ENCODE peak calls at places on chromosomes 12 and 14, in four cellular contexts. V is upper lobe of left lung, H is endothelial cell of umbilical vein, T is uterus. Q is an unnamed sample.

GRCh38 chr12:50224026-50224692 is 57.0 kb upstream of the CERS5 start:
- DNase-seq in V (no peak), H (peak; percentile 87), T (no peak), Q (no peak)

GRCh38 chr12:14545144-14546124 is 22.2 kb downstream of the PLBD1 start:
- DNase-seq in H (no peak), T (no peak), V (no peak), Q (no peak)

GRCh38 chr14:95437715-95438114 is 78.7 kb downstream of the SYNE3 start:
- DNase-seq in T (no peak), V (no peak), H (no peak), Q (no peak)

GRCh38 chr14:54893151-54893760 is 9.4 kb downstream of the GCH1 start:
- DNase-seq in T (no peak), H (peak; percentile 77), V (no peak), Q (no peak)

GRCh38 chr14:68396411-68396930 is 396.4 kb downstream of the ZFP36L1 start:
- DNase-seq in T (no peak), V (no peak), H (no peak), Q (no peak)

GRCh38 chr14:36214476-36215216 is 38.1 kb upstream of the PTCSC3 start:
- DNase-seq in T (no peak), H (no peak), V (no peak), Q (no peak)

GRCh38 chr12:118641249-118641648 is 264.9 kb downstream of the SUDS3 start:
- DNase-seq in V (no peak), T (no peak), H (no peak), Q (no peak)

GRCh38 chr14:105993814-105994213 is 467.4 kb downstream of the TMEM121 start:
- DNase-seq in T (no peak), V (peak; percentile 13), H (no peak), Q (no peak)

GRCh38 chr12:15899282-15899870 is 11.8 kb upstream of the DERA start:
- DNase-seq in H (peak; percentile 54), T (no peak), V (no peak), Q (no peak)

GRCh38 chr14:21102472-21103164 is 1.8 kb downstream of the TMEM253 start:
- DNase-seq in V (no peak), H (no peak), T (no peak), Q (peak; percentile 66)

GRCh38 chr14:68148276-68148675 is 328.7 kb downstream of the RAD51B start:
- DNase-seq in V (no peak), T (no peak), H (no peak), Q (no peak)

GRCh38 chr14:60102389-60102788 is 10.7 kb downstream of the PCNX4 start:
- DNase-seq in T (no peak), H (no peak), V (no peak), Q (no peak)

DNA sequence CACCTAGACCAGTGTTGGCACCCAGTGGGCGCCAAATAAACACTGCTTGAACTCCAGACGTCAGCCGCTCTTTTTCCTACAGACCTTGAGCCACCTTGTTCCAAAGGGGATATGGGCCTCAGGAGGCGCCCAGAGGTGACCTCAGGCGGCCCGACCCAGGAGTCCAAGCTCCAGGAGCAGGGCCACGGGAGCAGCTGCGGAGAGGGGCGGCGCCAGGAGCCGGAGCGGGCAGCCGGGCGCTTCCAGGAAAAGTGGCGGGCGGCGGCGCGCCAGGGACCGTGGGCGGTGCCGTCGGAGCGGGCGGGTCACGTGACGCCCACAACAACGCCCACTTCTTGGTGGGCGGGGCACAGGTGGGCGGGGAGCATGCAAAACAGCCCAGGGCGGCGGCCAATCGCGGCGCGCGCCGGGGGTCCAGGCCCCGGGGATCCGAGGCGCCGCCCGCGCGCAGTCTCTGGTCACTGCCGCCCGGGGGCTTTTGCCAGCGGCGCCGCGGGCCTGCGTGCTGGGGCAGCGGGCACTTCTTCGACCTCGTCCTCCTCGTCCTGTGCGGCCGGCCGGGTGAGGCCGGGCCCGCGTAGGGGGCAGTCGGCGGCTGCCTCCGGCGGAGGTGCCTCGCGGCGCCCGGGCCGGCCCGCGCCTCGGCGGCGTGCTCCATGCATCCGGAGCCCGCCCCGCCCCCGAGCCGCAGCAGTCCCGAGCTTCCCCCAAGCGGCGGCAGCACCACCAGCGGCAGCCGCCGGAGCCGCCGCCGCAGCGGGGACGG is at the start of gene ORAI1:
- DNase-seq in T (peak; percentile 96), V (peak; percentile 100), H (peak; percentile 94), Q (peak; percentile 97)
- TF ChIP-seq POLR2A in T (peak; percentile 89), V (no peak), H (peak; percentile 92), Q (no peak)

GRCh38 chr12:5909560-5909959 is 35.5 kb downstream of the ANO2 start:
- DNase-seq in V (no peak), H (no peak), T (no peak), Q (no peak)
- H3K4me3 ChIP-seq in V (no peak overlapping the region), H (no peak overlapping the region), T (no peak overlapping the region), Q (no peak overlapping the region)

DNA sequence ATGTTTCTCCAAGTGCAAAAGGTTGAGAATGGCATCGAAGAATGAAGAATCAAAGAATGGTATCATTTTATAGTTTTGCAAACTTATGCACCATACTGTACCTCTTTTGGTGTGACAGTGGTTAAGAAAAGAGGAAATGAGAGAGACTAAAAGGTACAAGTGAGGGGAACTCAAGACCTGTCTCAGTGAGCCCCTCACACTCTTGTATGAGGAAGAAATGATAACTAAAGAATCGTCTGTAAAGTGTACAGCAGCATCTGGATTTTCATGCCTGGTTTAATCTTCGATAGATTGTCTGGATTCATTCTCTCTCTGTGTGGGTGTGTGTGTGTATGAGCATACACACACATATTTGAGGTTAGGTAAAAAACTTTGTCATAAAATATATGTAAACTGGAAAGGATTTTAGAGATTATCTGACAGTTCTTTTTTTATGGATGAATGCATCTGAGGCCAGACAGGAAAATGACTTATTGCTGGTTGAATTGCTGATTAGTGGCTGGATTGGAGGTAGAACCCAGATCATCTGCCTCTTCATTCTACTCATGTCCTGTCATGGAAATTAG is 15.9 kb upstream of the SLC38A2 start:
- DNase-seq in T (no peak), H (peak; percentile 20), V (no peak), Q (no peak)
- H3K4me1 ChIP-seq in T (peaks cover 20% of the 10 kb centered on the region), H (peaks cover 65% of the 10 kb centered on the region), V (peaks cover 54% of the 10 kb centered on the region), Q (peaks cover 88% of the 10 kb centered on the region)

GRCh38 chr12:121806556-121807308 is 2.9 kb downstream of the SETD1B start:
- DNase-seq in V (no peak), H (no peak), T (peak; percentile 17), Q (no peak)
- TF ChIP-seq POLR2A in V (no peak), H (no peak), T (no peak), Q (no peak)

DNA sequence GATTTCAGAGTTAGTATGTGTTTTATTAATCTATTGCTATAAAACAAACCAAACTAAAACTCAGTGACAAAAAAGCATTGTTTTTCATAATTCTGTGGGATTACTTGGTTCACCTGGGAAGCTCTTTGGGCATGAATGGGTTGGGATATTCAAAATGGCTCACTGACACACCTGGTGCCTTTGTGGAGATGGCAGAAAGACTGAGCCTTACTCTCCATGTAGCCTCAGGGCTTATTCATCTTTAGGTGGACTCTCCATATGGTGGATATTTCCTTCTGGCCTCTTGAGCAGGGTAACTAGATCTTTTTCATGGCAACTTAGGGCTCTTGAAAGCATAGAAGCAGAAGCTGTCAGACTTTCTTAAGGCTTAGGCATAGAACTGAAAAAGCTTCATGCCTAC is 1102.8 kb upstream of the SEL1L start:
- DNase-seq in T (no peak), H (no peak), V (no peak), Q (no peak)
- H3K4me3 ChIP-seq in T (no peak overlapping the region), H (no peak overlapping the region), V (no peak overlapping the region), Q (no peak overlapping the region)

DNA sequence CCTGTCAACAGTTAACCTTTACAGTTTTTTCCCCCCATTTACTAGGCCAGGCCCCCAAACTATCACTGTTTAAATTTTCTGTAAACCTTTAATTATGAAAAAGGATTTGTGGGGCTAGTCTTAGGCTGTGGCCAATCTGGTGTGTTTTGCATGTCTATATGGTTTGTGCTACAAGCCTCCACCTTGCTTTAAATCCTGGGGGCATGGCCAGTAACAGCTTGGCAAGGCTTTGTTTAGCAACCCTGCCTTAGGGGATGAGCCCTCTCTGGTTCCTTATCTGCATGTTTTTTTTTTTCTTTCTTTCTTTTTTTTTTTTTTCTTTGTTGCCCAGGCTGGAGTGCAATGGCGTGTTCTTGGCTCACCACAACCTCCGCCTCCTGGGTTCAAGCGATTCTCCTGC is 102.7 kb downstream of the KCNMB4 start:
- DNase-seq in V (no peak), T (no peak), H (no peak), Q (no peak)
- H3K4me1 ChIP-seq in V (no peaks in the 10 kb centered on the region), T (no peaks in the 10 kb centered on the region), H (no peaks in the 10 kb centered on the region), Q (no peaks in the 10 kb centered on the region)

DNA sequence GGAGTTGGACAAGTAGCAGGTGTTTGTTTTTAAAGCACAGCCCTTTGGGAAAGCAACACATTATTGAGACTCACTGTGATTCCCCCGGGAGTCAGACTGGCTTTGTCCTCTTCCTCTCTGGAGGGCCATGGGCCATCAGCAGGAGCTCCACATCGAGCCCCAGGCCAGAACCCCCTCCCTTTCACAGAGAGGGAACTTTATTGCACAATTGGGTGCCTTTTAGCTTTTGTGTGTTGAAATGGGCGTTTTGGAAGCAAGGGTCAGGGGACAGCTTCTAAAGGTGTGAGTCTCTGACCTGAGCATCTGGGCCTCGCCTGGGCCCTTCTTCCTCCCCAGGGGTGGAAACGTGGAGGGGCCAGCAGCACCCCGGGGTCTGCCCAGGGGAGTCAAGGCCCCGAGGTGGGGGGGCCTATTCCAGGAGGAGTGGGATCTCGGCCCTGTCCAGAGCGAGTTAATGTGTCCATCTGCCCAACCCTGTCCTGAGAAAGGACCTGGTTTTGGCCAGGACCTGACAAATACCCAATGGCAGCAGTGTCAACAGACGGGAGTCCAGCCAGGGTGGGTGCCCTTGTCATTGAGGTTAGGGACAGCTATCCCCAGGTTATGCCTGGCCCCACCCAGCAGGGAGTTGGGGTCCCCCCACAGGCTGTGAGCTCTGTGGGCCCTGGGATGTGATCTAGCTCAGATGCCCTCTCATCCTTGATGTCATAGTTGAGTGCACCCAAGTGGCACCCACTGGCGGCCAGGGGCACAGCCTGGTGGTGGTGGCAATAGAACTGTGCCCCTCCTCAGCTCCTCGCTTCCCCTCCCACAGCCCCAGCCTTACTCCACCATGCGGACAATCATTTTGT is 37.1 kb downstream of the SLC8B1 start:
- DNase-seq in V (no peak), H (no peak), T (no peak), Q (no peak)
- TF ChIP-seq POLR2A in V (no peak), H (no peak), T (no peak), Q (no peak)

Q was measured in suprapubic skin.